ENCODE peak calls at places on chromosomes 6 and 20, in seven cellular contexts. X, Q, L, I, P, Y and S are unnamed samples.

GRCh38 chr6:42078391-42078790 is 28.1 kb downstream of the TAF8 start:
- DNase-seq in X (no peak), Q (no peak), L (no peak), I (no peak), P (no peak), Y (no peak), S (no peak)

GRCh38 chr6:23775127-23775526 is 350.9 kb upstream of the NRSN1 start:
- DNase-seq in X (no peak), Q (no peak), L (no peak), I (no peak), P (peak), Y (no peak), S (no peak)

GRCh38 chr6:55512904-55513303 is 66.1 kb downstream of the HMGCLL1 start:
- DNase-seq in X (no peak), Q (no peak), L (no peak), I (no peak), P (no peak), Y (no peak), S (no peak)

GRCh38 chr20:31835977-31836852 is 9.2 kb downstream of the FOXS1 start:
- DNase-seq in X (peak), Q (peak), L (peak), I (peak), P (peak), Y (peak), S (peak)

GRCh38 chr6:125957845-125958244 is 1.3 kb downstream of the HINT3 start:
- DNase-seq in X (peak), Q (peak), L (peak), I (no peak), P (no peak), Y (no peak), S (peak)

GRCh38 chr6:37919417-37920157 is 100.1 kb downstream of the ZFAND3 start:
- DNase-seq in X (no peak), Q (no peak), L (no peak), I (no peak), P (peak), Y (no peak), S (no peak)

GRCh38 chr6:36028088-36028886 is 679 bp downstream of the MAPK14 start:
- DNase-seq in X (peak), Q (no peak), L (peak), I (no peak), P (peak), Y (peak), S (peak)

GRCh38 chr20:6882911-6883310 is 115.4 kb downstream of the BMP2 start:
- DNase-seq in X (no peak), Q (no peak), L (no peak), I (no peak), P (no peak), Y (no peak), S (peak)

GRCh38 chr6:88472731-88473130 is 306.6 kb upstream of the CNR1 start:
- DNase-seq in X (no peak), Q (no peak), L (no peak), I (no peak), P (no peak), Y (no peak), S (no peak)

GRCh38 chr20:2742934-2743559 is 50.5 kb downstream of the EBF4 start:
- DNase-seq in X (peak), Q (peak), L (peak), I (no peak), P (peak), Y (no peak), S (peak)

DNA sequence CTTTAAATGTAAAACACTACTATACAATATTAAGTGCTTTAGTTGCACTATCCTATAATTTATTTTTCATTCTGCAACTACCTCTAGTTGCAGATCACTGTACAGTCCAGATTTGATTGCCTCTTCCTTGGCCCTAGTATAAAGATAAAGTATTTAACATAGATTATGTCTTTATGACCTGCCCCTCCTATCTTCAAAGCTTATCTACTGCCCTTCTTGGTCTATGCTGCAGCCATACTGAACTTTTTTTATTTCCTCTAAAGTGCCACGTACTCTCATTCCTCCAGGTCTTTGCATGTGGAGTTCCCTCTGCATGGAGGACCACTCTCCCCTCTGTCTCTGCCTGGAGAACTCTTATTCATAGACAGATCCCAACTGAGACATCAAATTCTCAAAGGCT is 168.1 kb downstream of the PTPRK start:
- DNase-seq in X (no peak), Q (no peak), L (no peak), I (no peak), P (no peak), Y (no peak), S (no peak)
- H3K27ac ChIP-seq in X (peak), Q (no peak), L (no peak), I (no peak), P (no peak), Y (no peak), S (no peak)

GRCh38 chr6:25053875-25054371 is 118.2 kb upstream of the RIPOR2 start:
- DNase-seq in X (no peak), Q (peak), L (no peak), I (no peak), P (no peak), Y (no peak), S (no peak)
- TF ChIP-seq CTCF in X (no peak), Q (no peak), L (no peak), I (peak), P (no peak), Y (no peak), S (no peak)

GRCh38 chr6:169577236-169577635 is 124.6 kb downstream of the WDR27 start:
- DNase-seq in X (no peak), Q (no peak), L (no peak), I (no peak), P (no peak), Y (no peak), S (no peak)
- H3K27ac ChIP-seq in X (no peak), Q (no peak), L (no peak), I (no peak), P (no peak), Y (no peak), S (no peak)

GRCh38 chr6:3455121-3455489 is 1.7 kb downstream of the SLC22A23 start:
- DNase-seq in X (peak), Q (no peak), L (no peak), I (no peak), P (no peak), Y (no peak), S (peak)

GRCh38 chr6:3451498-3451897 is 5.4 kb downstream of the SLC22A23 start:
- DNase-seq in X (no peak), Q (no peak), L (no peak), I (no peak), P (no peak), Y (no peak), S (no peak)

GRCh38 chr6:3454206-3455016 is 2.4 kb downstream of the SLC22A23 start:
- DNase-seq in X (no peak), Q (no peak), L (no peak), I (no peak), P (no peak), Y (no peak), S (peak)

GRCh38 chr6:3455490-3456394 is 1.1 kb downstream of the SLC22A23 start:
- DNase-seq in X (peak), Q (no peak), L (peak), I (no peak), P (no peak), Y (no peak), S (peak)

GRCh38 chr6:3453410-3453809 is 3.4 kb downstream of the SLC22A23 start:
- DNase-seq in X (no peak), Q (no peak), L (no peak), I (no peak), P (no peak), Y (no peak), S (no peak)
- TF ChIP-seq CTCF in X (no peak), Q (no peak), L (no peak), I (no peak), P (no peak), Y (no peak), S (no peak)

GRCh38 chr20:16729565-16730460 is at the start of gene SNRPB2:
- DNase-seq in X (peak), Q (peak), L (peak), I (peak), P (peak), Y (peak), S (peak)

GRCh38 chr20:16729080-16729479 is 746 bp upstream of the SNRPB2 start:
- DNase-seq in X (no peak), Q (no peak), L (no peak), I (no peak), P (no peak), Y (no peak), S (no peak)

DNA sequence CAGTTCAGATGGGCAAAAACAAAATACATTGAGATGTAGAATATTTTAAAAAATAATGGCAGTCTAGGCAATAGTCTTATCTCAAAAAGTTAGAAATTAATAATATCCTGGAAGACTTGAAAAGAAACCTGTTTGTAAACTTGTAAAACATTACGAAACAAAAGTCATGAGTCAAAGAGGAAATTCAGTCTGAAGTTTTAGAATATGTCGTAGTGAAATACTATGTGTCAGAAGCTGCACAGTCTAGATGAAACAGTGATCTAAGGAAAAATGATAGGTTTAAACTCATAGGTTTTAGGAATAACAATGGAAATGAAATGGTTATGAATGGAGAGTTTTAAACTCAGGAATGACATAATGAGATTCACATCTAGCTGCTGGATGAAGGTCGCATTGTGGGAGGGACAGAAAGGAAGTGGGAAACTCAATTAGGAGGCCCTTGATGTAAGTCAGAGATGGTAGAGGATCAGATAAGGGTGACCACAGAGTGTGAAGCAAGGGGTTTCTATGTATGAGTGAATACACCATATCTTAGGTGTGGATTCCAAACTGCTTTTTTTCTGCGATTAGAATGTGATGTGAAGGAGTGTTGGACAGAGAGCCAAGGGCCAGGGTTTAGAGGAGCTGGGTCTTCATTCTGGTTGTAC is 2.8 kb downstream of the SNRPB2 start:
- DNase-seq in X (no peak), Q (no peak), L (no peak), I (no peak), P (no peak), Y (no peak), S (no peak)
- H3K27ac ChIP-seq in X (no peak), Q (no peak), L (no peak), I (no peak), P (no peak), Y (no peak), S (no peak)

GRCh38 chr20:51310216-51310615 is 232.3 kb downstream of the NFATC2 start:
- DNase-seq in X (no peak), Q (no peak), L (no peak), I (no peak), P (no peak), Y (no peak), S (no peak)

GRCh38 chr20:51312480-51312783 is 230.1 kb downstream of the NFATC2 start:
- DNase-seq in X (no peak), Q (no peak), L (no peak), I (no peak), P (no peak), Y (no peak), S (no peak)

GRCh38 chr20:51315390-51315789 is 227.1 kb downstream of the NFATC2 start:
- DNase-seq in X (no peak), Q (no peak), L (no peak), I (no peak), P (no peak), Y (no peak), S (no peak)

GRCh38 chr20:51311636-51312479 is 230.7 kb downstream of the NFATC2 start:
- DNase-seq in X (no peak), Q (no peak), L (no peak), I (no peak), P (peak), Y (no peak), S (peak)

DNA sequence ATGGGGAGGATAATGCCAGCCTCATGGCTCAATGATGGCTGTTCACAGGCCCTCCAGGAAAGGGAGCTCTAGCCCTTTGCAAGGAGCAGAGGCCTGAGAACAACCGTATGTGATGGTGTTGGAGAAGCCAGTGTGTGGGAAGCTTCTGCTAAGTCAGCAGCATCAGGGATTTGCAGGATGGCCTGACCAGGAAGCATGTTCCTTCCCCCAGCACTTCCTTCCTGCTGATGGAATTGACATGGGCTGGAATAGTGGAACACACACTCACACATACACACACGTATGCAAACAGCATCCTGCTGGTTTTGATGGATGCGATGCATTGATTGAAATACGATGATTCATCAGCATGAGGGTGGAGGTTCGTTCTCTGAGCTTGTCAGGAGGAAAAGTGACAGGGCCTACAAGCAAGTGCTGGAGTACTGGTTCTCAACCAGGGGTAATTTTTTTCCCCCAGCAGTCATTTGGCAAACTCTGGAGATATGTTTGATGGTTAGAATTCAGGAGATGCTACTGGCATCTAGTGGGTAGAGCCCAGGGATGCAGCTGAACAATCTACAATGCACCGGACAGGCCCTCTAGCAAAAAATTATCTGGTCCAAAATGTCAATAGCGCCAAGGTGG is 229.1 kb downstream of the NFATC2 start:
- DNase-seq in X (no peak), Q (no peak), L (no peak), I (no peak), P (no peak), Y (no peak), S (no peak)
- TF ChIP-seq CTCF in X (no peak), Q (no peak), L (no peak), I (no peak), P (peak), Y (no peak), S (no peak)

GRCh38 chr20:14470231-14470894 is 133.0 kb upstream of the FLRT3 start:
- DNase-seq in X (peak), Q (no peak), L (peak), I (no peak), P (no peak), Y (no peak), S (no peak)

GRCh38 chr20:14470977-14471642 is 133.7 kb upstream of the FLRT3 start:
- DNase-seq in X (no peak), Q (no peak), L (no peak), I (no peak), P (no peak), Y (no peak), S (no peak)
- H3K27ac ChIP-seq in X (no peak), Q (no peak), L (peak), I (no peak), P (no peak), Y (no peak), S (no peak)